ENCODE peak calls at places on chromosome X, in four cellular contexts. X is left lobe of liver; D is AG20443; Q is effector CD4-positive, alpha-beta T cell. N is an unnamed sample.

GRCh38 chrX:147958316-147958715 is 22.8 kb upstream of the FMR1NB start:
- DNase-seq in D (peak; percentile 57), Q (no peak), X (no peak), N (peak; percentile 69)

GRCh38 chrX:71118985-71119535 is 664 bp downstream of the MED12 start:
- DNase-seq in D (no peak), X (no peak), Q (no peak), N (no peak)

GRCh38 chrX:38117485-38117884 is 103.2 kb downstream of the SRPX start:
- DNase-seq in D (no peak), X (peak; percentile 77), Q (no peak), N (no peak)

GRCh38 chrX:38038501-38038900 is 32.1 kb downstream of the SYTL5 start:
- DNase-seq in D (no peak), X (no peak), Q (no peak), N (no peak)

GRCh38 chrX:40155617-40156471 is 58.1 kb upstream of the BCOR start:
- DNase-seq in D (no peak), X (no peak), Q (no peak), N (no peak)

GRCh38 chrX:64885850-64886249 is 90.4 kb downstream of the ZC4H2 start:
- DNase-seq in D (no peak), Q (no peak), X (no peak), N (no peak)

GRCh38 chrX:42664706-42665105 is 113.3 kb downstream of the PPP1R2C start:
- DNase-seq in Q (no peak), D (no peak), X (no peak), N (no peak)

GRCh38 chrX:23784487-23785301 is 1.7 kb downstream of the SAT1 start:
- DNase-seq in D (peak; percentile 28), X (no peak), Q (no peak), N (peak; percentile 84)

GRCh38 chrX:102155806-102156179 is at the start of gene BEX5:
- DNase-seq in X (peak; percentile 51), Q (peak; percentile 43), D (peak; percentile 16), N (no peak)

GRCh38 chrX:142201113-142201512 is 4.0 kb downstream of the MAGEC2 start:
- DNase-seq in D (no peak), X (no peak), Q (no peak), N (no peak)

GRCh38 chrX:68696267-68696666 is 48.8 kb downstream of the STARD8 start:
- DNase-seq in X (no peak), Q (no peak), D (no peak), N (no peak)

GRCh38 chrX:113305496-113305895 is 464.9 kb upstream of the AMOT start:
- DNase-seq in Q (no peak), X (no peak), D (peak; percentile 50), N (peak; percentile 28)

GRCh38 chrX:47619486-47620302 is at the start of gene SYN1:
- DNase-seq in Q (peak; percentile 69), X (peak; percentile 64), D (peak; percentile 94), N (peak; percentile 47)

GRCh38 chrX:40573763-40574162 is 7.0 kb upstream of the ATP6AP2 start:
- DNase-seq in X (no peak), D (no peak), Q (no peak), N (no peak)

GRCh38 chrX:49155243-49155899 is 7.2 kb upstream of the MAGIX start:
- DNase-seq in D (peak; percentile 49), Q (no peak), X (no peak), N (peak; percentile 16)

GRCh38 chrX:108397627-108398392 is 40.4 kb downstream of the COL4A6 start:
- DNase-seq in D (peak; percentile 7), Q (no peak), X (no peak), N (peak; percentile 42)

GRCh38 chrX:137118536-137118935 is 84.7 kb upstream of the GPR101 start:
- DNase-seq in X (no peak), Q (no peak), D (no peak), N (no peak)

GRCh38 chrX:38811515-38812239 is 10.4 kb downstream of the MID1IP1 start:
- DNase-seq in X (no peak), D (no peak), Q (no peak), N (no peak)

GRCh38 chrX:71105638-71106037 is 902 bp downstream of the CXorf65 start:
- DNase-seq in D (no peak), X (no peak), Q (no peak), N (no peak)

GRCh38 chrX:12956704-12957541 is 18.0 kb upstream of the TMSB4X start:
- DNase-seq in D (no peak), X (no peak), Q (peak; percentile 59), N (peak; percentile 11)

GRCh38 chrX:51148848-51149247 is 183.8 kb upstream of the NUDT10 start:
- DNase-seq in Q (no peak), X (no peak), D (no peak), N (no peak)

GRCh38 chrX:132435222-132435621 is 53.6 kb downstream of the MBNL3 start:
- DNase-seq in X (no peak), D (peak; percentile 2), Q (no peak), N (no peak)

GRCh38 chrX:117973175-117974075 is 143.2 kb downstream of the KLHL13 start:
- DNase-seq in D (no peak), Q (no peak), X (no peak), N (no peak)

GRCh38 chrX:1178580-1179057 is 33.8 kb downstream of the CRLF2 start:
- DNase-seq in D (no peak), Q (no peak), X (no peak), N (peak; percentile 68)

GRCh38 chrX:65838674-65839073 is 171.2 kb downstream of the MSN start:
- DNase-seq in D (no peak), Q (no peak), X (no peak), N (no peak)

GRCh38 chrX:34063616-34064015 is 68.5 kb downstream of the FAM47A start:
- DNase-seq in Q (no peak), X (no peak), D (no peak), N (no peak)

GRCh38 chrX:49840679-49841078 is 11.6 kb downstream of the PAGE4 start:
- DNase-seq in X (peak; percentile 55), Q (no peak), D (peak; percentile 20), N (peak; percentile 56)

GRCh38 chrX:11540532-11541377 is 125.0 kb downstream of the ARHGAP6 start:
- DNase-seq in Q (no peak), D (no peak), X (no peak), N (no peak)

GRCh38 chrX:49947778-49948177 is 25.4 kb downstream of the CLCN5 start:
- DNase-seq in D (no peak), X (no peak), Q (no peak), N (no peak)

N was measured in HFFc6.